ENCODE peak calls at places on chromosome 3, in ten cellular contexts. J is T-helper 9 cell; X is CD4-positive, alpha-beta T cell; W is body of pancreas; N is stimulated activated CD4-positive, alpha-beta T cell treated with anti-CD3 and anti-CD28 coated beads, Interleukin-15, amount 100 ng/mL, for 24 hours; T is T-helper 17 cell; H is T-cell; V is T follicular helper cell; M is GDM1; C is NCI-H345. F is an unnamed sample.

GRCh38 chr3:147299656-147300055 is 106.7 kb downstream of the ZIC4 start:
- DNase-seq in J (no peak), M (no peak), C (no peak), V (no peak), N (no peak), T (no peak), W (no peak), X (no peak), H (no peak), F (no peak)

GRCh38 chr3:58880182-58880581 is 169.6 kb downstream of the CFAP20DC start:
- DNase-seq in H (no peak), T (no peak), N (no peak), W (no peak), C (no peak), M (no peak), X (no peak), V (no peak), J (no peak), F (no peak)

GRCh38 chr3:145125307-145125706 is 1035.7 kb downstream of the PLOD2 start:
- DNase-seq in X (no peak), V (no peak), N (no peak), H (no peak), W (no peak), T (no peak), C (no peak), J (no peak), M (no peak), F (no peak)

GRCh38 chr3:29427266-29428103 is 146.6 kb downstream of the RBMS3 start:
- DNase-seq in M (no peak), C (no peak), W (no peak), J (no peak), V (no peak), T (no peak), N (no peak), H (no peak), X (no peak), F (no peak)

GRCh38 chr3:113234688-113235260 is 23.4 kb downstream of the BOC start:
- DNase-seq in N (no peak), J (no peak), X (no peak), V (no peak), H (no peak), W (no peak), C (peak; percentile 8), M (no peak), T (no peak), F (no peak)

GRCh38 chr3:50395070-50395860 is 35.9 kb upstream of the TMEM115 start:
- DNase-seq in J (no peak), M (no peak), V (no peak), W (no peak), T (no peak), X (no peak), C (no peak), H (no peak), N (no peak), F (no peak)

GRCh38 chr3:8445861-8446260 is 55.8 kb upstream of the LMCD1 start:
- DNase-seq in V (no peak), N (no peak), M (no peak), W (no peak), J (no peak), T (no peak), X (no peak), C (no peak), H (no peak), F (no peak)

GRCh38 chr3:79027593-79027992 is 740.2 kb downstream of the ROBO1 start:
- DNase-seq in J (no peak), V (no peak), C (peak; percentile 17), M (no peak), N (no peak), X (no peak), W (no peak), H (no peak), T (no peak), F (no peak)

GRCh38 chr3:78186404-78186803 is 1146.5 kb downstream of the ROBO2 start:
- DNase-seq in W (no peak), J (no peak), M (no peak), N (no peak), X (no peak), C (no peak), T (no peak), H (no peak), V (no peak), F (no peak)

GRCh38 chr3:128076783-128077624 is 24.8 kb downstream of the SEC61A1 start:
- DNase-seq in M (peak; percentile 5), H (no peak), N (peak; percentile 60), J (peak; percentile 37), V (peak; percentile 38), T (no peak), W (no peak), X (peak; percentile 15), C (peak; percentile 5), F (no peak)

GRCh38 chr3:187684880-187685279 is 14.7 kb upstream of the SST start:
- DNase-seq in T (no peak), J (no peak), C (no peak), N (peak; percentile 24), W (no peak), X (no peak), M (no peak), H (no peak), V (no peak), F (no peak)

GRCh38 chr3:45198264-45199260 is 27.5 kb downstream of the TMEM158 start:
- DNase-seq in N (no peak), T (no peak), H (no peak), W (no peak), V (no peak), M (no peak), J (no peak), C (no peak), X (no peak), F (no peak)

F was measured in activated gamma-delta T cell treated with anti-CD3 and anti-CD28 coated beads, Interleukin-2, amount 50 U/mL, for 16 hours.